ENCODE peak calls at places on chromosomes 7 and 10, in five cellular contexts. K is tibial artery, T is tibial nerve, V is heart right ventricle, Q is GM23338. B is an unnamed sample.

GRCh38 chr7:17021205-17021604 is 139.4 kb upstream of the AGR3 start:
- DNase-seq in K (no peak), T (no peak), V (no peak), Q (no peak), B (no peak)

GRCh38 chr7:31120800-31121513 is 68.8 kb downstream of the ADCYAP1R1 start:
- DNase-seq in K (no peak), T (no peak), V (no peak), Q (no peak), B (no peak)

GRCh38 chr7:72493850-72494661 is 81.9 kb upstream of the CALN1 start:
- DNase-seq in K (peak), T (peak), V (peak), Q (peak), B (no peak)

GRCh38 chr7:54541941-54542618 is at the start of gene VSTM2A:
- DNase-seq in K (no peak), T (no peak), V (no peak), Q (peak), B (no peak)

GRCh38 chr7:112449353-112449752 is 907 bp upstream of the IFRD1 start:
- DNase-seq in K (no peak), T (no peak), V (no peak), Q (no peak), B (peak)

GRCh38 chr7:142804715-142805114 is 33.9 kb downstream of the PRSS2 start:
- DNase-seq in K (no peak), T (no peak), V (no peak), Q (no peak), B (no peak)

GRCh38 chr7:79308176-79308575 is 145.3 kb downstream of the MAGI2 start:
- DNase-seq in K (no peak), T (no peak), V (no peak), Q (peak), B (no peak)

GRCh38 chr7:87413029-87413428 is 62.5 kb downstream of the ABCB4 start:
- DNase-seq in K (no peak), T (no peak), V (no peak), Q (no peak), B (no peak)

GRCh38 chr7:105790996-105791395 is 85.4 kb downstream of the ATXN7L1 start:
- DNase-seq in K (no peak), T (no peak), V (no peak), Q (no peak), B (no peak)

GRCh38 chr10:91880310-91880709 is 29.0 kb downstream of the FGFBP3 start:
- DNase-seq in K (no peak), T (no peak), V (no peak), Q (peak), B (no peak)

GRCh38 chr7:88546808-88547207 is 212.7 kb upstream of the ZNF804B start:
- DNase-seq in K (no peak), T (no peak), V (no peak), Q (peak), B (no peak)

GRCh38 chr7:99089914-99090629 is 53.8 kb downstream of the SMURF1 start:
- DNase-seq in K (no peak), T (no peak), V (no peak), Q (no peak), B (no peak)

GRCh38 chr10:115653473-115653872 is 560.3 kb downstream of the ATRNL1 start:
- DNase-seq in K (no peak), T (no peak), V (no peak), Q (no peak), B (no peak)

GRCh38 chr10:4344544-4344994 is 481.4 kb upstream of the AKR1E2 start:
- DNase-seq in K (peak), T (peak), V (peak), Q (peak), B (peak)

GRCh38 chr7:110090113-110090820 is 1000.7 kb upstream of the LRRN3 start:
- DNase-seq in K (no peak), T (no peak), V (no peak), Q (peak), B (no peak)

GRCh38 chr10:7408494-7409044 is 2.3 kb downstream of the SFMBT2 start:
- DNase-seq in K (no peak), T (no peak), V (peak), Q (peak), B (no peak)

GRCh38 chr10:3635697-3636096 is 149.3 kb downstream of the KLF6 start:
- DNase-seq in K (no peak), T (no peak), V (no peak), Q (no peak), B (no peak)

GRCh38 chr10:122336332-122336731 is 38.2 kb upstream of the PLEKHA1 start:
- DNase-seq in K (no peak), T (no peak), V (no peak), Q (no peak), B (no peak)

GRCh38 chr10:35335718-35336083 is 608 bp upstream of the CCNY start:
- DNase-seq in K (peak), T (no peak), V (no peak), Q (peak), B (peak)

GRCh38 chr7:98395481-98395880 is 5.4 kb downstream of the BAIAP2L1 start:
- DNase-seq in K (no peak), T (no peak), V (no peak), Q (no peak), B (no peak)

GRCh38 chr7:111438369-111439289 is 123.7 kb downstream of the IMMP2L start:
- DNase-seq in K (no peak), T (no peak), V (no peak), Q (no peak), B (no peak)

GRCh38 chr10:74034301-74034700 is 36.4 kb downstream of the VCL start:
- DNase-seq in K (no peak), T (no peak), V (no peak), Q (no peak), B (no peak)

GRCh38 chr7:105014725-105015630 is 973 bp downstream of the KMT2E start:
- DNase-seq in K (peak), T (peak), V (no peak), Q (peak), B (peak)

GRCh38 chr7:101733713-101734475 is 83.5 kb upstream of the CUX1 start:
- DNase-seq in K (peak), T (no peak), V (peak), Q (peak), B (no peak)

GRCh38 chr10:69786791-69787190 is 14.9 kb upstream of the COL13A1 start:
- DNase-seq in K (no peak), T (no peak), V (no peak), Q (peak), B (no peak)

GRCh38 chr7:156534925-156535324 is 105.6 kb upstream of the RNF32 start:
- DNase-seq in K (no peak), T (no peak), V (no peak), Q (no peak), B (no peak)

GRCh38 chr10:33126118-33126517 is 168.1 kb upstream of the ITGB1 start:
- DNase-seq in K (no peak), T (no peak), V (no peak), Q (no peak), B (no peak)

GRCh38 chr10:116669832-116670644 is 49.3 kb downstream of the PNLIPRP2 start:
- DNase-seq in K (no peak), T (no peak), V (no peak), Q (peak), B (no peak)

GRCh38 chr10:13515467-13515866 is 13.3 kb downstream of the BEND7 start:
- DNase-seq in K (no peak), T (no peak), V (no peak), Q (no peak), B (no peak)

GRCh38 chr10:13520194-13520593 is 8.6 kb downstream of the BEND7 start:
- DNase-seq in K (no peak), T (no peak), V (no peak), Q (no peak), B (no peak)

GRCh38 chr10:13517675-13518074 is 11.1 kb downstream of the BEND7 start:
- DNase-seq in K (no peak), T (no peak), V (no peak), Q (no peak), B (no peak)

GRCh38 chr10:13516176-13516575 is 12.6 kb downstream of the BEND7 start:
- DNase-seq in K (no peak), T (no peak), V (no peak), Q (no peak), B (no peak)

GRCh38 chr10:13518076-13518692 is 10.6 kb downstream of the BEND7 start:
- DNase-seq in K (no peak), T (no peak), V (no peak), Q (peak), B (no peak)
- TF ChIP-seq CTCF in K (no peak), T (no peak), V (peak), Q (peak), B (no peak)

DNA sequence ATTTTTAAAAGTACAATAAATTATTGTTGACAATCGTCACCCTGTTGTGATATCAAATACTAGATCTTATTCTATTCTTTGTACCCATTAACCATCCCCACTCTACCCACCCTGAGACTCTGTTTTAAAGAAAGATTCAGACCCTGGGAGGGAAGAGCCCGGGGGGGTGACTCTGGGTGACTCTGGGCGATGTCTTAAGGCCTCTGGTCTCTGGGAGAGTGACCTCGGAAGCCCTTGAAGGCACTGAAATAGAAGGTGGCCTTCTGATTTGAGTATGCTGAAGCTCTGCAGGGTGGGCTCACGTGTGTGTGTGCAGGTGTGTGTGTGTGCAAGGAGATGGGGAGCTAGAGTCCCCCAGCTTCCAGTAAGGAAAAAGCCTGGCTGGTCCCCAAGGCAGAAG is 9.7 kb downstream of the ADAP1 start:
- DNase-seq in K (no peak), T (no peak), V (no peak), Q (no peak), B (no peak)
- H3K4me3 ChIP-seq in K (no peak), T (no peak), V (no peak), Q (no peak), B (no peak)

GRCh38 chr7:43475983-43476382 is 106.9 kb upstream of the STK17A start:
- DNase-seq in K (no peak), T (no peak), V (no peak), Q (no peak), B (no peak)

GRCh38 chr7:43480581-43480980 is 102.3 kb upstream of the STK17A start:
- DNase-seq in K (no peak), T (no peak), V (no peak), Q (no peak), B (no peak)

GRCh38 chr7:43479543-43479942 is 103.4 kb upstream of the STK17A start:
- DNase-seq in K (no peak), T (no peak), V (no peak), Q (no peak), B (no peak)

GRCh38 chr7:43481905-43482678 is 100.8 kb upstream of the STK17A start:
- DNase-seq in K (no peak), T (no peak), V (no peak), Q (no peak), B (no peak)

GRCh38 chr7:43479042-43479441 is 103.9 kb upstream of the STK17A start:
- DNase-seq in K (no peak), T (no peak), V (no peak), Q (no peak), B (no peak)
- TF ChIP-seq CTCF in K (no peak), T (no peak), V (no peak), Q (peak), B (no peak)

GRCh38 chr7:27144799-27145166 is 1.3 kb upstream of the HOXA5 start:
- DNase-seq in K (no peak), T (no peak), V (no peak), Q (peak), B (no peak)
- H3K4me3 ChIP-seq in K (no peak), T (no peak), V (no peak), Q (no peak), B (no peak)

DNA sequence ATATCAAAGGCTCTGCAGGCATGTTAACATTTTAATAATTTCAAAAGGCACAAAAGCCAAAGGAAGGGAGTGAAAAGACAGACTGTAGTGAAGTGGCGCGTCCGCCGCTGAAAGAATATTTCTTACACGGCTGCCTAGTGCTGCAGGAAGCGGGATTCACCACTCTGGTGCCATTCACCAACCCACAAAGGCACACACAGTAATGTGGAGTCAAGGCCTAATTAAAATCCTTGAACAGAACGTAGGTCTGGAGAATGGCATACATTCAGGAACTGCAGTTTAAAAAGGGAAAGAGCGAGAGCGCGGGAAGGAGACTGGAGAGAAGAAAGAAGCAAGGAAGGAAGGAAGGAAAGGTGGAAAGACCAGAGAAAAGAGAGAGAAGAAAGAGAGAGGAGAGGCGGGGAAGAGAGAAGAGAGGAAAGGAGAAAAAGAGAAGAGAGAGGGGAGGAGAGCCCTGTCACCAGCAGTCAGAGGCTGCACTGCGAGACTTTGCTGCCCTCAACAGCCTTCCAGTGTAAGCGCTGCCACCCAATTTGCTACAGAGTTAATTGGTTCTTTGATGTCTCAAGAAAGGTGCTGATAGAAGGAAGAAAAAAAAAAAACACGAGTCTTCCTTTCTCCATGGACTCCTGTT is 554.0 kb downstream of the MDFIC start:
- DNase-seq in K (no peak), T (no peak), V (no peak), Q (peak), B (no peak)
- TF ChIP-seq CTCF in K (no peak), T (no peak), V (peak), Q (peak), B (no peak)

GRCh38 chr10:75099952-75100763 is 11.3 kb upstream of the SAMD8 start:
- DNase-seq in K (peak), T (peak), V (peak), Q (peak), B (peak)

GRCh38 chr10:75102830-75103673 is 8.4 kb upstream of the SAMD8 start:
- DNase-seq in K (no peak), T (no peak), V (no peak), Q (no peak), B (peak)

GRCh38 chr10:75100764-75101291 is 10.6 kb upstream of the SAMD8 start:
- DNase-seq in K (no peak), T (no peak), V (no peak), Q (no peak), B (peak)

GRCh38 chr10:75103881-75104686 is 7.4 kb upstream of the SAMD8 start:
- DNase-seq in K (no peak), T (no peak), V (no peak), Q (no peak), B (peak)

GRCh38 chr10:75101416-75102251 is 9.8 kb upstream of the SAMD8 start:
- DNase-seq in K (no peak), T (no peak), V (peak), Q (no peak), B (peak)
- H3K4me3 ChIP-seq in K (no peak), T (no peak), V (no peak), Q (no peak), B (no peak)

DNA sequence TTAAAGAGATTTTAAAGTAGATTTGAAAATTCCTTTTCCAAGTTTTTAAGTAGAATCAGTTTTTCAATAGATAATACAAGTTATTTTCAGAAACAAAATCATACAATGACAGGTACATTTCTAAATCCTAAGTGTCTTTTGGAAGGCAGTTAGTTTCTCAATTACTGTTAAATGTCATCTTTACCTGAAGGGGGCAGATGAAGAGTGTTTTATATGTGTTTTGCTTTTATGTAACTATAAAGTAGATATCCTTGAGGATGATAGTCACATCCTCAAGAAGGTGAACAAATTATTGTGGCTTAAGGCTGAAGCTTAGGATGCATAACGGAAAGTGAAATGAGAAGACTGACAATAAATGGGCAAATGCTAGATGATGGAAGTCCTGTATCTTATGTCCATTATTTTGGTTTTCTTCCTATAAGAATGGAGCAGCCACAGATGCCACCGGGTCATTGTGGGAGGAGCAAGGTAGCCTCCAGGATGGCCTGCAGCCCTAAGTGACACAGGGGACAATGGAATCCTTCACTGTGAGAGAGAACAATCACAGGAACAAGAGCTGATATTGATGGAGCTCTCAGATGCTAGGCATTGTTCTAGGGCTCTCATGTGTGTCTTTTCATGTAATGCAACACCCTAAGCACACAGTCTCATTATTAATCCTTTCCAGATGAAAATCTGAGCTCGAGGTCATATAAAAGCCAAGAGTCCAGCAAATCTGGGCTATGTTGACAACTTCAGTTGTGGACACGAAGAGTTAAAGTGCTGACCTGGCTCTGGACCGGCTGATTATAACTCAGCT is 14.1 kb upstream of the MKX start:
- DNase-seq in K (no peak), T (no peak), V (no peak), Q (peak), B (no peak)
- TF ChIP-seq CTCF in K (no peak), T (no peak), V (no peak), Q (no peak), B (no peak)

DNA sequence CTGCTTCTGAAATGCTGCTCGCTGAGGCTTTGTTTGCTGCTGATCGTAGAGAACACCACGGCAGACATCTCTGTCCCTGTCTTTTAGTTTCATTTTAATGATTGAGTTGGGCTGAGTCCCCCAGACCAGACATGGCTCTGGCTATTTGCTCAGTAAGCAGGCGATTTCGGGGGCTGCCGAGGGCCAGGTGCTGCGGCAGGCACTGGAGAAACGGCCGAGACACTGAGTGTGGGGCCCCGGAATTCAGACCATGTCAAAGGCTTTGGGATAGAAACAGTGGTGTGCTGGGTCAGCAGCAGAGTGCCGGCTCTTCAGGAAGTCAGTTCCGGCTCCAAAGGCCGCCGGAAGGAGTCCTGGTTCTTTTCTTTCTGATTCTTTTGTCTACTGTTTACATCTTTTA is 5.0 kb downstream of the LRRC27 start:
- DNase-seq in K (no peak), T (no peak), V (no peak), Q (peak), B (no peak)
- H3K4me3 ChIP-seq in K (peak), T (peak), V (peak), Q (no peak), B (peak)

DNA sequence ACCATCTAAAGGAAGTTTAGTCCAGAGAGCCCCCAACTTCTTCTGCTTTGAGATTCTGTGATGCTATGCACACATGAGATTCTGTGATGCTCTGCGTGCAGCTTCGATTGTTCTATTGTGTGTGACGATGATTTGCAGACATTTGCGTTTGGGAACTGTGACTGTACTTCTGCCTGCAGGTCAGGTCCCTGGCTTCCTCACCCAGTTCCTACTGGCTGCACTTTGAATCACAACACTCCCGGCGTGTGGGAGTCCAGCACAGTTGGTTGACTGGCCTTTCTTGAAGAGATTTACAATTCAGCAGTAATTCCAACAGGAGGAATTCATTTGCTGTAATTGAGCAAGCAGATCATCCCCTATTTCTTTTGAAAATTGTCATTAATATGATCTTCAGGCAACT is 252.2 kb upstream of the YAE1 start:
- DNase-seq in K (no peak), T (no peak), V (no peak), Q (peak), B (no peak)
- TF ChIP-seq CTCF in K (no peak), T (no peak), V (no peak), Q (no peak), B (no peak)

DNA sequence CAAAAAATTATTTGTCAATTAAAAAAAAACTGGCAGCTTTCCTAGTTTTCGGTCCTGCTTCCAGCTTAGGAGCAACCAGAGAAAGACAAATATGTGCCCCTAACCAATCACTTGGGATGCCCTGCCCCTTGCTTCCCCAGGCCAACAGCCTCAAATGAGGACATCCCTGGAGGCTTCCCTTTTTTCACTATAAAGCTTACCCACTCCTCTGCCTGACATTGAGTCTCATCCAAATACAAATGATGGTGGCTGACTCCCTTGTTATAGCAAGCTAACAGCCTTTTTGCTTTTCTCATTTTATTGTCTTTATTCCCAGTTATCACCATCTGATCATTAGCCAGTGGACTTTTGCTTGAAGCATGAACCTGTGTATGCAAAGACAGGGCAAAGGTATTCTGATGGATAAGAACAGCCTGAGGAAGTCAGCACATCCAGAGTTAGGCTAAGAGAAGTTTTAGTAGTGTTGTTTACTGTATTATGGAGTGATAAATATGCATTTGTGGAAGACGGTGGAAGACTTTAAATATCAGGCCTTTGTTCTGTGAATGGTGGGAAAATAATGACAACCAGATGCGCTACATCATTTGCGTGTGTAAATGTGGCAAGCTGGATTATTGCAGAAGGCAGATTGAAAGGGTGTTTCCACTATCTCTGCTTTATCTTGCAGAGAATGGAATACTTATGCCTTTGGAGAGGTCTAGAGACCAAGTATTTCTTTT is 1.7 kb upstream of the CCM2 start:
- DNase-seq in K (no peak), T (no peak), V (no peak), Q (no peak), B (no peak)
- H3K4me3 ChIP-seq in K (peak), T (peak), V (peak), Q (peak), B (peak)

B was measured in gastrocnemius medialis.